ENCODE peak calls at places on chromosomes 12 and 14, in six cellular contexts. One of them, this sample, is unnamed.

GRCh38 chr14:68392393-68393085 is 400.3 kb downstream of the ZFP36L1 start:
- DNase-seq in NB4: peak; percentile 34
- DNase-seq in cardiac muscle cell: peak; percentile 58
- DNase-seq in fibroblast of pulmonary artery: peak; percentile 35
- DNase-seq in Caco-2: no peak
- DNase-seq in CD8-positive, alpha-beta T cell: no peak
- DNase-seq in this sample: no peak

GRCh38 chr14:99603471-99603933 is 505 bp downstream of the CCDC85C start:
- DNase-seq in Caco-2: peak; percentile 47
- DNase-seq in CD8-positive, alpha-beta T cell: peak; percentile 70
- DNase-seq in NB4: peak; percentile 66
- DNase-seq in cardiac muscle cell: peak; percentile 42
- DNase-seq in fibroblast of pulmonary artery: peak; percentile 48
- DNase-seq in this sample: no peak

GRCh38 chr12:53352331-53353258 is 16.4 kb upstream of the SP7 start:
- DNase-seq in NB4: peak; percentile 93
- DNase-seq in cardiac muscle cell: peak; percentile 93
- DNase-seq in CD8-positive, alpha-beta T cell: peak; percentile 90
- DNase-seq in fibroblast of pulmonary artery: peak; percentile 93
- DNase-seq in Caco-2: peak; percentile 88
- DNase-seq in this sample: no peak

GRCh38 chr12:131830335-131831020 is 2.3 kb downstream of the MMP17 start:
- DNase-seq in cardiac muscle cell: peak; percentile 93
- DNase-seq in Caco-2: peak; percentile 77
- DNase-seq in fibroblast of pulmonary artery: peak; percentile 88
- DNase-seq in CD8-positive, alpha-beta T cell: no peak
- DNase-seq in NB4: peak; percentile 92
- DNase-seq in this sample: no peak

GRCh38 chr12:119181944-119182343 is 3.2 kb downstream of the HSPB8 start:
- DNase-seq in CD8-positive, alpha-beta T cell: no peak
- DNase-seq in NB4: no peak
- DNase-seq in Caco-2: no peak
- DNase-seq in fibroblast of pulmonary artery: no peak
- DNase-seq in cardiac muscle cell: no peak
- DNase-seq in this sample: no peak

GRCh38 chr12:66742508-66743367 is 63.9 kb upstream of the GRIP1 start:
- DNase-seq in cardiac muscle cell: no peak
- DNase-seq in CD8-positive, alpha-beta T cell: no peak
- DNase-seq in NB4: peak; percentile 5
- DNase-seq in fibroblast of pulmonary artery: no peak
- DNase-seq in Caco-2: no peak
- DNase-seq in this sample: no peak

GRCh38 chr12:114215766-114216165 is 190.2 kb downstream of the TBX5 start:
- DNase-seq in fibroblast of pulmonary artery: no peak
- DNase-seq in cardiac muscle cell: no peak
- DNase-seq in Caco-2: no peak
- DNase-seq in NB4: no peak
- DNase-seq in CD8-positive, alpha-beta T cell: no peak
- DNase-seq in this sample: no peak

GRCh38 chr14:74144789-74145188 is 60.0 kb downstream of the LIN52 start:
- DNase-seq in fibroblast of pulmonary artery: no peak
- DNase-seq in NB4: peak; percentile 8
- DNase-seq in CD8-positive, alpha-beta T cell: no peak
- DNase-seq in cardiac muscle cell: no peak
- DNase-seq in Caco-2: no peak
- DNase-seq in this sample: no peak

GRCh38 chr14:63245893-63246292 is 41.6 kb downstream of the RHOJ start:
- DNase-seq in NB4: no peak
- DNase-seq in fibroblast of pulmonary artery: peak; percentile 67
- DNase-seq in cardiac muscle cell: peak; percentile 66
- DNase-seq in CD8-positive, alpha-beta T cell: no peak
- DNase-seq in Caco-2: no peak
- DNase-seq in this sample: no peak

GRCh38 chr12:2494490-2495192 is 300.1 kb upstream of the FKBP4 start:
- DNase-seq in NB4: no peak
- DNase-seq in CD8-positive, alpha-beta T cell: no peak
- DNase-seq in fibroblast of pulmonary artery: peak; percentile 59
- DNase-seq in Caco-2: no peak
- DNase-seq in cardiac muscle cell: peak; percentile 82
- DNase-seq in this sample: no peak

GRCh38 chr14:105475916-105476845 is 1.6 kb downstream of the CRIP2 start:
- DNase-seq in CD8-positive, alpha-beta T cell: no peak
- DNase-seq in cardiac muscle cell: peak; percentile 72
- DNase-seq in Caco-2: no peak
- DNase-seq in fibroblast of pulmonary artery: peak; percentile 70
- DNase-seq in NB4: no peak
- DNase-seq in this sample: no peak

GRCh38 chr12:51269174-51270066 is 795 bp downstream of the SMAGP start:
- DNase-seq in cardiac muscle cell: peak; percentile 61
- DNase-seq in NB4: peak; percentile 37
- DNase-seq in fibroblast of pulmonary artery: peak; percentile 39
- DNase-seq in CD8-positive, alpha-beta T cell: peak; percentile 80
- DNase-seq in Caco-2: peak; percentile 89
- DNase-seq in this sample: no peak

GRCh38 chr12:76410371-76410770 is 62.2 kb upstream of the BBS10 start:
- DNase-seq in fibroblast of pulmonary artery: no peak
- DNase-seq in NB4: no peak
- DNase-seq in cardiac muscle cell: no peak
- DNase-seq in Caco-2: no peak
- DNase-seq in CD8-positive, alpha-beta T cell: no peak
- DNase-seq in this sample: no peak

GRCh38 chr12:124334266-124334665 is 39.4 kb downstream of the RFLNA start:
- DNase-seq in Caco-2: no peak
- DNase-seq in fibroblast of pulmonary artery: no peak
- DNase-seq in CD8-positive, alpha-beta T cell: no peak
- DNase-seq in cardiac muscle cell: no peak
- DNase-seq in NB4: no peak
- DNase-seq in this sample: no peak

DNA sequence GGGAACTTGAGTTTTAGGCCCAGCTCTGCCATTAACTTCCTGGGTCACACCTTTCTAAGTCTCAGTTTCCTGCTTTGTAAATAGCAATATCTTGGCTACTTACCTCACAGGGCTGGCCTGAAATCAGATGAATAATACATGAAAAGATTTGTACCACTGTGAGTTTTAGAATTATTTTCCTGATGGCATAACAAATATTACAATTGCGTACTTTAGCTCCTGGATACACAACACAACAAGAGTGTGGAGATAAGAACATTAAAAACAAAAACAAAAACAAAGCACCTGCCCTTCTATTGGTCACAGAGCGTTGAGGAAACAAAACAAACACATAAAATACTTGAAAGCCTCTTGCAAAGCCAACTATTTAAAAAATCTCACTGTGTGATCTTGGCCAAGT is 4.9 kb upstream of the HDAC7 start:
- DNase-seq in fibroblast of pulmonary artery: no peak
- DNase-seq in CD8-positive, alpha-beta T cell: no peak
- DNase-seq in cardiac muscle cell: no peak
- DNase-seq in Caco-2: no peak
- DNase-seq in NB4: no peak
- DNase-seq in this sample: no peak
- TF ChIP-seq CTCF in fibroblast of pulmonary artery: no peak
- TF ChIP-seq CTCF in CD8-positive, alpha-beta T cell: no peak
- TF ChIP-seq CTCF in cardiac muscle cell: no peak
- TF ChIP-seq CTCF in Caco-2: no peak
- TF ChIP-seq CTCF in NB4: no peak
- TF ChIP-seq CTCF in this sample: no peak

DNA sequence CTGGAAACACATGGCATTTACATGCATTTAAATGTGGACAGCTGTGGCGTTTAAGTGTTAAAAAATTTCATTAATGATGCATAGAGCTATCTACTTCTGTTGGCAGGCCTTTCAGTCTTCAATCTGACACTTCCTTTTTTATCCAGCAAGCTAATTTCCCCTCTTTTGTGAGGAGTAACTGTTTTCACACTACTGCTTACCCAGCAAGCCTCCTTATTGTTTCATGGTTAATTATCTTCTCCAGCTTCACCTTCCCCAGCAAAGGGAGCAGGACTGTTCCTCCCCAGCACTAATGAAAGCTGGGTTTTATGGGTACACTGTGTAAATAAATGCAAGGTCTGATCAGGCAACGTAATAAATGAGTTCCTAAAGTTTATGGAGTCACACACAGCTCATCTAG is 129.4 kb upstream of the NPAS3 start:
- DNase-seq in fibroblast of pulmonary artery: no peak
- DNase-seq in NB4: no peak
- DNase-seq in CD8-positive, alpha-beta T cell: no peak
- DNase-seq in Caco-2: no peak
- DNase-seq in cardiac muscle cell: no peak
- DNase-seq in this sample: no peak
- H3K4me3 ChIP-seq in fibroblast of pulmonary artery: no peak overlapping the region
- H3K4me3 ChIP-seq in NB4: no peak overlapping the region
- H3K4me3 ChIP-seq in CD8-positive, alpha-beta T cell: no peak overlapping the region
- H3K4me3 ChIP-seq in Caco-2: no peak overlapping the region
- H3K4me3 ChIP-seq in cardiac muscle cell: no peak overlapping the region
- H3K4me3 ChIP-seq in this sample: no peak overlapping the region

GRCh38 chr12:14893471-14894250 is 8.0 kb upstream of the MGP start:
- DNase-seq in cardiac muscle cell: peak; percentile 78
- DNase-seq in CD8-positive, alpha-beta T cell: no peak
- DNase-seq in Caco-2: no peak
- DNase-seq in NB4: no peak
- DNase-seq in fibroblast of pulmonary artery: peak; percentile 73
- DNase-seq in this sample: no peak

GRCh38 chr12:14896477-14897184 is 11.0 kb upstream of the MGP start:
- DNase-seq in cardiac muscle cell: peak; percentile 93
- DNase-seq in CD8-positive, alpha-beta T cell: no peak
- DNase-seq in NB4: no peak
- DNase-seq in fibroblast of pulmonary artery: peak; percentile 84
- DNase-seq in Caco-2: no peak
- DNase-seq in this sample: no peak

GRCh38 chr12:14892726-14893442 is 7.2 kb upstream of the MGP start:
- DNase-seq in cardiac muscle cell: peak; percentile 74
- DNase-seq in Caco-2: no peak
- DNase-seq in fibroblast of pulmonary artery: peak; percentile 71
- DNase-seq in NB4: peak; percentile 5
- DNase-seq in CD8-positive, alpha-beta T cell: no peak
- DNase-seq in this sample: no peak
- TF ChIP-seq CTCF in cardiac muscle cell: peak; percentile 20
- TF ChIP-seq CTCF in Caco-2: peak; percentile 19
- TF ChIP-seq CTCF in fibroblast of pulmonary artery: peak; percentile 43
- TF ChIP-seq CTCF in NB4: no peak
- TF ChIP-seq CTCF in CD8-positive, alpha-beta T cell: no peak
- TF ChIP-seq CTCF in this sample: no peak

GRCh38 chr14:51862171-51862838 is 1.9 kb downstream of the GNG2 start:
- DNase-seq in Caco-2: no peak
- DNase-seq in NB4: no peak
- DNase-seq in fibroblast of pulmonary artery: no peak
- DNase-seq in CD8-positive, alpha-beta T cell: no peak
- DNase-seq in cardiac muscle cell: peak; percentile 26
- DNase-seq in this sample: no peak
- H3K4me3 ChIP-seq in Caco-2: no peak overlapping the region
- H3K4me3 ChIP-seq in NB4: peak overlapping the region; percentile 82
- H3K4me3 ChIP-seq in fibroblast of pulmonary artery: peak overlapping the region; percentile 36
- H3K4me3 ChIP-seq in CD8-positive, alpha-beta T cell: peak overlapping the region; percentile 86
- H3K4me3 ChIP-seq in cardiac muscle cell: no peak overlapping the region
- H3K4me3 ChIP-seq in this sample: peak overlapping the region; percentile 12

This sample was measured in BJ.